ENCODE peak calls at places on chromosome 21, in six cellular contexts. C is fibroblast of lung, Z is mucosa of descending colon, O is endothelial cell of umbilical vein, L is retinal pigment epithelial cell, Q is IMR-90. N is an unnamed sample.

GRCh38 chr21:17527711-17528110 is 14.9 kb downstream of the CXADR start:
- DNase-seq in C (no peak), Z (no peak), O (no peak), L (peak), Q (no peak), N (no peak)

GRCh38 chr21:33254766-33255165 is 11.4 kb upstream of the IL10RB start:
- DNase-seq in C (no peak), Z (no peak), O (no peak), L (no peak), Q (no peak), N (no peak)

GRCh38 chr21:31580866-31581276 is 78.6 kb upstream of the SOD1 start:
- DNase-seq in C (peak), Z (peak), O (peak), L (no peak), Q (peak), N (peak)

GRCh38 chr21:29078884-29079765 is 5.7 kb upstream of the CCT8 start:
- DNase-seq in C (no peak), Z (peak), O (no peak), L (no peak), Q (no peak), N (no peak)

GRCh38 chr21:34625194-34625593 is 10.3 kb upstream of the RCAN1 start:
- DNase-seq in C (no peak), Z (no peak), O (no peak), L (no peak), Q (no peak), N (no peak)

GRCh38 chr21:14479387-14479786 is 66.7 kb downstream of the SAMSN1 start:
- DNase-seq in C (no peak), Z (no peak), O (no peak), L (no peak), Q (no peak), N (no peak)

GRCh38 chr21:32252136-32252535 is 26.7 kb downstream of the MIS18A start:
- DNase-seq in C (no peak), Z (no peak), O (no peak), L (no peak), Q (no peak), N (no peak)

GRCh38 chr21:24290151-24290833 is 1317.0 kb downstream of the MRPL39 start:
- DNase-seq in C (no peak), Z (no peak), O (no peak), L (no peak), Q (no peak), N (no peak)

GRCh38 chr21:27649323-27649722 is 682.4 kb upstream of the ADAMTS5 start:
- DNase-seq in C (peak), Z (no peak), O (peak), L (peak), Q (peak), N (peak)

GRCh38 chr21:26140185-26140584 is 30.4 kb downstream of the APP start:
- DNase-seq in C (peak), Z (peak), O (peak), L (peak), Q (peak), N (peak)

GRCh38 chr21:26124421-26124833 is 46.1 kb downstream of the APP start:
- DNase-seq in C (peak), Z (no peak), O (peak), L (peak), Q (peak), N (peak)

GRCh38 chr21:27424601-27425000 is 457.7 kb upstream of the ADAMTS5 start:
- DNase-seq in C (no peak), Z (no peak), O (no peak), L (no peak), Q (peak), N (peak)

GRCh38 chr21:43644609-43645008 is 14.7 kb downstream of the HSF2BP start:
- DNase-seq in C (peak), Z (no peak), O (peak), L (no peak), Q (peak), N (peak)

GRCh38 chr21:39913651-39914145 is 46.5 kb downstream of the PCP4 start:
- DNase-seq in C (no peak), Z (no peak), O (no peak), L (no peak), Q (no peak), N (no peak)

GRCh38 chr21:20627594-20627993 is 370.6 kb upstream of the NCAM2 start:
- DNase-seq in C (no peak), Z (no peak), O (no peak), L (no peak), Q (no peak), N (no peak)

GRCh38 chr21:34116569-34116968 is 43.2 kb downstream of the MRPS6 start:
- DNase-seq in C (no peak), Z (peak), O (no peak), L (no peak), Q (no peak), N (no peak)

GRCh38 chr21:34105947-34106541 is 32.7 kb downstream of the MRPS6 start:
- DNase-seq in C (no peak), Z (no peak), O (no peak), L (no peak), Q (no peak), N (no peak)

GRCh38 chr21:31557421-31557955 is 102.0 kb upstream of the SOD1 start:
- DNase-seq in C (no peak), Z (no peak), O (no peak), L (no peak), Q (no peak), N (no peak)

GRCh38 chr21:35072960-35073359 is 23.9 kb upstream of the RUNX1 start:
- DNase-seq in C (peak), Z (no peak), O (peak), L (no peak), Q (peak), N (no peak)

GRCh38 chr21:16770279-16770678 is 742.6 kb upstream of the CXADR start:
- DNase-seq in C (no peak), Z (no peak), O (no peak), L (no peak), Q (no peak), N (no peak)

DNA sequence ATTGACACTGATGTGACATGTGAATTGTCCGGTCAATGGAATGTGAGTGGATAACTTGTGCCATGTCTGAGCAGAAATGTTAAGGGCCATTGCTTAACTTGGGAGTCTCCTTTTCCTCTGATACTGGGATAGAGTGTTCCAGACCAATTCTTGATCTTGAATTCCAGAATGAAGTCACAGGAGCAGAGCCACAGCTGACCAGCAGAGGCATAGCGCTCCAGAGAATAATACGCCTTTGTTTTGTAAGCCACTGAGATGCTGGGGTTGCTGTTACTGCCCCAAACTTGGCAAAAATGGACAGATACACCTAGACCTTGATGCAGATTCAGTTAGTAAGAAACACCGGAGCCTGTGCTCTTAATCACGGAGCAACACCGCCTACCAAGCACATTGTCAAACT is 6.3 kb downstream of the KCNJ6 start:
- DNase-seq in C (no peak), Z (no peak), O (no peak), L (no peak), Q (no peak), N (no peak)
- TF ChIP-seq CTCF in C (peak), Z (no peak), O (no peak), L (peak), Q (no peak), N (no peak)

DNA sequence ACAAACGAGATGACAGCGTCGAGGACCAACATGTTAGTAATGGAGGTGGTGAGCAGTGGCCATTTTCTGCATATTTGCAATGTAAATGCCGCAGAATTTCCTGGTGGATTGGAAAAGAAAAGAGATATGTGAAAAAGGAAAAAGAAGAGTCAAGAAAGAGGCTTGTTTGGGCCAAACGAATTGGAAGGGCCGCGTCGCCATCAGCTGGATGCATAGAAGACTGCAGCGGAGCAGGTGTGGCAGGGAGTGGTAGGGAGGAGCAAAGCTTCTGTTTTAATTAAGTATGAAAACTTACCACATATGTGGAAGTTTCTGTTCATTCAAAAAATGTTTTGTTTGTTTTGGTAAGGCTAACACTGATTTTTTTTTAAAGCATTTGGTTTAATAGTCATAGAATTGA is 690.7 kb downstream of the NCAM2 start:
- DNase-seq in C (peak), Z (no peak), O (no peak), L (no peak), Q (peak), N (no peak)
- H3K4me3 ChIP-seq in C (no peak), Z (no peak), O (no peak), L (no peak), Q (no peak), N (no peak)

DNA sequence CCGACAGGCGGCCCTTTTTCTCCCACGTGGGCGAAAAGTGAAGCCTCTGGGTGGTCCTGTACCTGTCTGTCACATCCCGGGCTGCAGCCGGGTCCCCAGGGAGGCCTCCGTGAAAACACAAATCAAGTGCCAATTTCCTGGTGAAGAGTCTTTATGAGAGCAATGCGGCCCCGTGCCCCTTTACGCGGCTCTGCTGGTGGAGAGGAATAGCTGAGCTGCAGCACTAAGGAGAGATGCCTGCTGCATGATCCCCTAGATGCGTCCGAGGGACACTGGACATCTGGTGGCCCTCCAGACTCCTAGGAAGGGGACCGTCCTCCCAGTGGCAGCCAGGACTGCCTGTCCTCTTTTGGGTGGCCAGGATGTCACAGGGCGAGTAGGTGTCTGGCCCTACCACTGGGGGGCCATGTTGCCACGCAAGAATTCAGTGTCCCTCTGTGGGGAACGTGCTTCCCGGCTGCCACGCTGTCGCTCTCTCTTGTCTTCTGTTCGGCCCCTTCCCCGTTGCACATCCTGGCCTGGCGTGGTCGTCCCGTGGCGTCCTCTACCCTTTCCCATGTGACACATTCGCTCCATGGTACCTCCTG is 38.7 kb downstream of the COL18A1 start:
- DNase-seq in C (no peak), Z (no peak), O (no peak), L (no peak), Q (no peak), N (no peak)
- TF ChIP-seq CTCF in C (no peak), Z (no peak), O (no peak), L (no peak), Q (peak), N (no peak)

DNA sequence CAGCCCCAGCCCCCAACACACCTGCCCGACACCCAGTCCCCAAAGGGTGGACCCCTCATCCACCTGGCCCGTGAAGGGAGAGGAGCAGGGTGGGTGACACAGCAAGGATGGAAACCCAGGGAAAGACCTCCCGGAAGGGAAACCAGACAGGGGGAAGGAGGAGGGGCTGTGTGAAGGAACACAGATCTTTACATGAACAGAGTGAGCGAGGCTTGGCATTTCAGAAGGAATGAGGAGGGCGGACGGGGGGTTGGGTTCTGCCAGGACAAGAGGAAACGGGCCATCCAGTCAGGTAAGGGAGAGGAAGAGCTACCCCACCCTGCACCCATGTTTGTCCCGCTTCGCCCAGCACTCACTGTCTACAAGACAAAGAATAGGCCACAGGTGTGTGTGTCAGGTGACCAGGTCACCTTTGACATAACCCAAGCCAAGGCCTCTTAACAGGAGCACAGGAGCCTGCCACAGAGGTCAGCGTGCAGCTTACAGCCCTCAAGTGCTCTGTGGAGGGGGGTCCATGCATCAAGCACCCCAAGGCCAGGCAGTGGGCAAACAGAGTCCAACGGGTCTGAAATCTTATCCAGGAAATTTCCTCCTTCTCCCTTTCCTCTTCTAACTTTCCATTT is 18.0 kb upstream of the PRDM15 start:
- DNase-seq in C (no peak), Z (no peak), O (no peak), L (no peak), Q (no peak), N (no peak)
- H3K4me3 ChIP-seq in C (no peak), Z (no peak), O (no peak), L (no peak), Q (no peak), N (no peak)

N was measured in epithelial cell of esophagus.